ENCODE peak calls at places on chromosomes 12 and 14, in eight cellular contexts. P, M, K, C, H, R, Y and N are unnamed samples.

GRCh38 chr14:36517242-36518030 is 2.6 kb downstream of the NKX2-1 start:
- DNase-seq in K (no peak), R (no peak), C (no peak), H (no peak), M (no peak), Y (no peak), P (no peak), N (peak; percentile 65)

GRCh38 chr14:71538949-71539659 is 393.1 kb upstream of the RGS6 start:
- DNase-seq in K (no peak), Y (no peak), H (no peak), P (no peak), C (no peak), M (no peak), R (no peak), N (no peak)

GRCh38 chr14:83548061-83548839 is 1981.7 kb upstream of the FLRT2 start:
- DNase-seq in K (no peak), Y (no peak), M (no peak), C (no peak), R (no peak), H (no peak), P (no peak), N (no peak)

GRCh38 chr14:49505026-49505766 is 81.0 kb downstream of the RPS29 start:
- DNase-seq in M (no peak), H (peak; percentile 4), K (no peak), R (no peak), P (peak; percentile 71), Y (no peak), C (no peak), N (no peak)

GRCh38 chr12:27733052-27733656 is 22.5 kb downstream of the MRPS35 start:
- DNase-seq in R (peak; percentile 30), P (no peak), H (peak; percentile 36), Y (no peak), C (no peak), M (no peak), K (no peak), N (peak; percentile 12)

GRCh38 chr12:47820631-47821345 is 1.1 kb upstream of the HDAC7 start:
- DNase-seq in P (peak; percentile 97), Y (peak; percentile 87), C (no peak), H (peak; percentile 63), K (no peak), R (peak; percentile 40), M (no peak), N (peak; percentile 68)

GRCh38 chr12:42468341-42468821 is 121.2 kb downstream of the PRICKLE1 start:
- DNase-seq in P (no peak), M (no peak), Y (no peak), H (no peak), C (no peak), R (no peak), K (no peak), N (no peak)

GRCh38 chr12:62438098-62438692 is 28.4 kb upstream of the MON2 start:
- DNase-seq in P (peak; percentile 55), K (peak; percentile 28), R (peak; percentile 37), H (peak; percentile 74), Y (no peak), C (peak; percentile 31), M (peak; percentile 55), N (peak; percentile 44)

GRCh38 chr12:62581288-62582064 is 114.8 kb downstream of the MON2 start:
- DNase-seq in H (no peak), Y (no peak), R (peak; percentile 67), P (peak; percentile 80), K (no peak), M (no peak), C (no peak), N (peak; percentile 44)

GRCh38 chr14:54453252-54453651 is 12.1 kb upstream of the CNIH1 start:
- DNase-seq in H (no peak), Y (no peak), R (no peak), K (no peak), M (no peak), P (no peak), C (no peak), N (no peak)

GRCh38 chr12:6067152-6067916 is 57.1 kb downstream of the VWF start:
- DNase-seq in K (no peak), P (no peak), H (peak; percentile 58), Y (no peak), R (no peak), M (no peak), C (no peak), N (no peak)

GRCh38 chr12:108711486-108712163 is 19.7 kb downstream of the CORO1C start:
- DNase-seq in M (no peak), K (no peak), H (no peak), R (no peak), P (peak; percentile 81), Y (no peak), C (no peak), N (no peak)

GRCh38 chr12:62695696-62696095 is 229.1 kb downstream of the MON2 start:
- DNase-seq in Y (no peak), K (no peak), H (no peak), R (no peak), C (no peak), M (no peak), P (no peak), N (no peak)

GRCh38 chr12:115623764-115624334 is 653.6 kb downstream of the MED13L start:
- DNase-seq in H (no peak), Y (peak; percentile 53), M (no peak), C (no peak), R (no peak), P (no peak), K (no peak), N (peak; percentile 84)

GRCh38 chr12:118136559-118137003 is 657 bp downstream of the PEBP1 start:
- DNase-seq in Y (peak; percentile 49), K (peak; percentile 9), R (no peak), H (peak; percentile 24), P (no peak), C (peak; percentile 25), M (no peak), N (no peak)

GRCh38 chr12:24393105-24393504 is 443.6 kb upstream of the SOX5 start:
- DNase-seq in Y (no peak), P (no peak), H (no peak), M (no peak), C (no peak), K (no peak), R (no peak), N (peak; percentile 37)

GRCh38 chr12:31835276-31835882 is 106.6 kb upstream of the AMN1 start:
- DNase-seq in M (no peak), K (no peak), C (no peak), R (no peak), Y (no peak), H (peak; percentile 47), P (peak; percentile 18), N (no peak)

GRCh38 chr14:95460647-95461478 is 55.6 kb downstream of the SYNE3 start:
- DNase-seq in Y (peak; percentile 43), H (peak; percentile 40), C (no peak), M (no peak), R (no peak), K (no peak), P (peak; percentile 87), N (peak; percentile 83)

GRCh38 chr12:108418162-108418561 is 79.1 kb upstream of the CMKLR1 start:
- DNase-seq in P (no peak), K (no peak), Y (no peak), H (no peak), R (no peak), M (no peak), C (no peak), N (no peak)

GRCh38 chr14:56219666-56220413 is 101.6 kb downstream of the PELI2 start:
- DNase-seq in M (no peak), P (no peak), K (no peak), R (no peak), Y (no peak), C (no peak), H (no peak), N (no peak)

GRCh38 chr14:36580856-36581831 is 1.3 kb downstream of the NKX2-8 start:
- DNase-seq in C (no peak), M (no peak), P (peak; percentile 2), H (peak; percentile 49), Y (peak; percentile 22), R (no peak), K (no peak), N (peak; percentile 83)

GRCh38 chr14:102215071-102215470 is 75.4 kb downstream of the WDR20 start:
- DNase-seq in H (no peak), M (no peak), Y (no peak), C (no peak), K (no peak), P (peak; percentile 83), R (no peak), N (peak; percentile 41)

GRCh38 chr12:14618990-14619389 is 51.3 kb upstream of the PLBD1 start:
- DNase-seq in M (no peak), P (peak; percentile 36), H (peak; percentile 25), C (no peak), R (peak; percentile 28), K (no peak), Y (no peak), N (peak; percentile 14)

GRCh38 chr14:93023039-93023438 is 92.7 kb downstream of the ITPK1 start:
- DNase-seq in M (no peak), R (no peak), C (no peak), P (no peak), Y (no peak), H (no peak), K (no peak), N (no peak)

GRCh38 chr12:27104546-27104945 is 22.2 kb upstream of the C12orf71 start:
- DNase-seq in P (no peak), C (no peak), Y (no peak), H (no peak), K (no peak), M (no peak), R (no peak), N (no peak)

GRCh38 chr14:23551266-23552028 is at the start of gene ZFHX2:
- DNase-seq in Y (peak; percentile 82), C (peak; percentile 66), H (peak; percentile 94), K (peak; percentile 76), P (peak; percentile 62), M (peak; percentile 67), R (peak; percentile 48), N (peak; percentile 94)

GRCh38 chr12:8493084-8493483 is 20.2 kb upstream of the CLEC4D start:
- DNase-seq in K (peak; percentile 42), M (peak; percentile 18), Y (no peak), P (no peak), R (peak; percentile 97), C (no peak), H (no peak), N (no peak)

GRCh38 chr12:76591461-76591860 is 31.9 kb upstream of the OSBPL8 start:
- DNase-seq in R (no peak), H (no peak), Y (no peak), M (no peak), K (no peak), P (peak; percentile 11), C (no peak), N (no peak)

GRCh38 chr14:66920196-66920595 is 269.0 kb upstream of the GARIN2 start:
- DNase-seq in R (no peak), Y (no peak), K (no peak), C (no peak), H (no peak), P (no peak), M (no peak), N (no peak)

GRCh38 chr14:101845496-101845895 is 84.0 kb downstream of the PPP2R5C start:
- DNase-seq in Y (no peak), C (no peak), R (no peak), M (no peak), K (no peak), P (no peak), H (no peak), N (no peak)

GRCh38 chr12:20695232-20695631 is at the start of gene SLCO1C1:
- DNase-seq in H (no peak), Y (no peak), R (no peak), K (no peak), M (no peak), P (no peak), C (no peak), N (peak; percentile 2)

GRCh38 chr12:118430516-118430915 is 54.2 kb downstream of the SUDS3 start:
- DNase-seq in H (no peak), M (no peak), C (no peak), K (no peak), R (no peak), P (no peak), Y (no peak), N (no peak)

GRCh38 chr14:44162197-44162596 is 344.9 kb downstream of the FSCB start:
- DNase-seq in H (no peak), Y (no peak), R (no peak), P (no peak), M (no peak), C (no peak), K (no peak), N (no peak)

GRCh38 chr12:78818487-78818886 is 46.1 kb upstream of the SYT1 start:
- DNase-seq in M (no peak), K (no peak), H (no peak), P (no peak), C (no peak), R (no peak), Y (no peak), N (peak; percentile 10)